ENCODE peak calls at places on chromosome 3, in four cellular contexts. K, W, O and B are unnamed samples. For H3K27me3, the result is how much of the 10 kb centered on the place peaks cover.

GRCh38 chr3:182731764-182732163 is 61.5 kb upstream of the ATP11B start:
- DNase-seq in K (no peak), W (no peak), O (no peak), B (no peak)

GRCh38 chr3:187291512-187292132 is at the start of gene MASP1:
- DNase-seq in K (peak), W (peak), O (no peak), B (peak)

GRCh38 chr3:124510290-124510689 is 220.0 kb upstream of the UMPS start:
- DNase-seq in K (no peak), W (no peak), O (no peak), B (no peak)

GRCh38 chr3:172268896-172269295 is 179.4 kb downstream of the GHSR start:
- DNase-seq in K (no peak), W (no peak), O (no peak), B (no peak)

GRCh38 chr3:188104050-188104449 is 49.9 kb upstream of the LPP start:
- DNase-seq in K (no peak), W (no peak), O (no peak), B (no peak)

GRCh38 chr3:64340636-64341240 is 115.5 kb upstream of the PRICKLE2 start:
- DNase-seq in K (no peak), W (no peak), O (no peak), B (no peak)

GRCh38 chr3:96700322-96701315 is 113.8 kb upstream of the EPHA6 start:
- DNase-seq in K (no peak), W (peak), O (no peak), B (no peak)

GRCh38 chr3:181711325-181712135 is at the start of gene SOX2:
- DNase-seq in K (peak), W (peak), O (peak), B (peak)

GRCh38 chr3:160140756-160141155 is 84.5 kb upstream of the C3orf80 start:
- DNase-seq in K (no peak), W (no peak), O (no peak), B (no peak)

GRCh38 chr3:142282503-142282902 is 57.1 kb upstream of the GK5 start:
- DNase-seq in K (no peak), W (no peak), O (no peak), B (no peak)

GRCh38 chr3:47850803-47851417 is 48.0 kb downstream of the DHX30 start:
- DNase-seq in K (no peak), W (no peak), O (no peak), B (no peak)

GRCh38 chr3:39531681-39532080 is 64.2 kb downstream of the MOBP start:
- DNase-seq in K (no peak), W (no peak), O (no peak), B (no peak)

GRCh38 chr3:11847035-11847394 is 330 bp upstream of the TAMM41 start:
- DNase-seq in K (no peak), W (no peak), O (no peak), B (no peak)

GRCh38 chr3:15805756-15806266 is 8.0 kb upstream of the ANKRD28 start:
- DNase-seq in K (no peak), W (no peak), O (no peak), B (no peak)

GRCh38 chr3:52891164-52891563 is 6.2 kb downstream of the STIMATE start:
- DNase-seq in K (no peak), W (no peak), O (peak), B (no peak)

GRCh38 chr3:107752202-107752990 is 229.6 kb downstream of the BBX start:
- DNase-seq in K (no peak), W (peak), O (no peak), B (no peak)

GRCh38 chr3:141380987-141381386 is 12.7 kb downstream of the ZBTB38 start:
- DNase-seq in K (no peak), W (no peak), O (no peak), B (no peak)

GRCh38 chr3:126394179-126394976 is at the start of gene CFAP100:
- DNase-seq in K (no peak), W (peak), O (peak), B (peak)

GRCh38 chr3:49385617-49386016 is 26.2 kb downstream of the RHOA start:
- DNase-seq in K (no peak), W (no peak), O (no peak), B (no peak)
- H3K27ac ChIP-seq in K (no peak), W (no peak), O (no peak), B (no peak)

DNA sequence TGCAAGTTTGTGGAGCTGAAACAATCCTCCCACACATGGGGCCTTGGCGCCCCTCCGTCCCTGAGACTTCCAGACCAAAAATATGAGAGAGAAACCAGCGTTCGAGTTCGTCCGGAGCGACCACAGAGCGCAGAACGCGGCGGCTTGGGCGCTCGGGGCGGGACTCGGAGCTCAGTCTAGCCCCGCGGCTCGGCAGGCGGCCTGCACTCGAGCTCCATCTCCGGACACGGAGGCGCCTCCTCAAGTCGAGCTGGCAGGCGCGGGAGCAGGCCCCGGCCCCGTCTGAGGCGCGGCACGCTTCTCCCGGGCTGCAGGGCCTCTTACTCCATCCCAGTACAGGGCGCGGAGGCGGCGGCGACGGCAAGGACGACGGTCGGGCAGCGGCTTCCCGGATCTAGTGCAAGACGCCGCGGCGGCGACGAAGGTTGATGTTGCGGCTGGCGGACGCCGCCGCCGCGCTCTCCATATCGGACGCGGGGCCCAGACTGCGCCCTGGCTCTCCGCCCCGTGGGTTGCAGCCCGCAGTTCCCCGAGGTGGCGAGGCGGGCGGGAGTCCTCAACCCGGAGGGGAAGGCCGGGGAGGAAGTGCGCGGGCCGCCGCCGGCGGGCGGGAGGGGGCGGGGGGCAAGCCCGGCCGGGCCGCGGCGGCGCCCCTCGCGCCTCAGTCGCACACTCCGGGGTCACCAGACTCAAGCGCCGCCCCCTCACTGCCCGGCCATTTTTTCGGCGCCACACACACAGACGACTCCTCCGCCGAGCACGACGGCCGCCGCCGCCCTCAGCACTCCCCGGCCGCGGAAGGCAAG is 674 bp downstream of the MSL2 start:
- DNase-seq in K (peak), W (peak), O (peak), B (peak)
- H3K4me3 ChIP-seq in K (peak), W (peak), O (peak), B (peak)

GRCh38 chr3:46468758-46469600 is 4.3 kb upstream of the LTF start:
- DNase-seq in K (peak), W (no peak), O (no peak), B (no peak)
- H3K27me3 ChIP-seq in K (under half), W (under half), O (under half), B (under half)

DNA sequence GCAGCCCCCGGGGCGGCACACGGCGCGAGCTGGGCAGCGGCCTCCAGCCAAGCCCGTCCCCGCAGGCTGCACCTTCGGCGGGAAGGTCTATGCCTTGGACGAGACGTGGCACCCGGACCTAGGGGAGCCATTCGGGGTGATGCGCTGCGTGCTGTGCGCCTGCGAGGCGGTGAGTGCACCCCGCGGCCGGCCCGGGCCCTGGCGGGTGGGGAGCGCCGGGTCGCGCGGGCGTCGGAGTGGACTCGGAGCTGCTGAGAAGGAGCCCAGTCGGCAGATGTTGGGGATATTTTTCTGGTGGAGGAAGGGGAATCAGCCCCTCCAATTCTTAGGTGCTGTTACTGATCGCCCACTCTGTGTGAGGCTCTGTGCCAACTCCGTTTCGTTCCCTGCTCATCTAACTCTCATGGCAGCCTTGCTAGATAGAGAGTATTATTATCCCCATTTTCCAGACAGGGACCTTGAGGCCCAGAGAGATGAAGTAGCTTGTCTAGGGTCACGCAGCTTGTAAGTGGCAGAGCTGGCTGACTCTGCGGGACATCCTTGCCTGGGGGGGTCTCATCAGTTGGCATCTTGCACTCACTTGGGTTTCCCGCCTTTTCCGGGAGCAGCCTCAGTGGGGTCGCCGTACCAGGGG is 890 bp downstream of the CHRD start:
- DNase-seq in K (no peak), W (no peak), O (no peak), B (no peak)
- H3K27ac ChIP-seq in K (peak), W (no peak), O (no peak), B (peak)

GRCh38 chr3:183949690-183950089 is 65.0 kb upstream of the PARL start:
- DNase-seq in K (no peak), W (no peak), O (no peak), B (no peak)
- H3K4me3 ChIP-seq in K (no peak), W (no peak), O (no peak), B (no peak)

DNA sequence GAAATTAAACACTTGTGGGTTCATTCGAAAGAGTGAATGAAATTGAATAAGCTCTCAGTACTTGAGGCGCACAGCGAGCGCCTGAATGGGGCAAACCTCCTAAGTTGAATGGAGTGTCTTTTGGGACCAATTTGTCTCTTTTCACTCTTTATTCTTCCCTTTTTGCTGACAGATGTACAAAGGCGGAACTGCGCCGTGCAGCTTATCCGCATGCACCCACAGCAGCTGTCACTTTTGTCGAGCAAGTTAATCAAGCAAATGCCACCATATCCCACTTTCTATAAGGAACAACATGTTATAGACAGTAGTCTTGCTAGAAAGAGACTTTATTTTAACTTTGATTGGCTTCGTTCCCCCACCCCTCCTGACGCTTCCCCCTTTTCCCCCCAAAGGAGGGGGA is 47.9 kb upstream of the FEZF2 start:
- DNase-seq in K (no peak), W (no peak), O (no peak), B (no peak)
- H3K27me3 ChIP-seq in K (under half), W (under half), O (under half), B (under half)

GRCh38 chr3:134315286-134316106 is 58.8 kb downstream of the AMOTL2 start:
- DNase-seq in K (peak), W (peak), O (no peak), B (peak)

GRCh38 chr3:134312072-134312872 is 61.6 kb upstream of the RYK start:
- DNase-seq in K (no peak), W (peak), O (peak), B (peak)

GRCh38 chr3:134313839-134314587 is 60.2 kb downstream of the AMOTL2 start:
- DNase-seq in K (no peak), W (no peak), O (no peak), B (no peak)

GRCh38 chr3:134312873-134313838 is 61.1 kb downstream of the AMOTL2 start:
- DNase-seq in K (peak), W (peak), O (peak), B (peak)

GRCh38 chr3:134314588-134315285 is 59.5 kb downstream of the AMOTL2 start:
- DNase-seq in K (no peak), W (no peak), O (no peak), B (no peak)
- H3K27ac ChIP-seq in K (peak), W (no peak), O (peak), B (peak)

GRCh38 chr3:32046102-32046501 is 60.3 kb upstream of the GPD1L start:
- DNase-seq in K (no peak), W (no peak), O (no peak), B (no peak)

GRCh38 chr3:32048487-32049174 is 57.8 kb upstream of the GPD1L start:
- DNase-seq in K (no peak), W (no peak), O (no peak), B (no peak)

GRCh38 chr3:32041316-32041715 is 59.8 kb downstream of the ZNF860 start:
- DNase-seq in K (no peak), W (no peak), O (no peak), B (no peak)

DNA sequence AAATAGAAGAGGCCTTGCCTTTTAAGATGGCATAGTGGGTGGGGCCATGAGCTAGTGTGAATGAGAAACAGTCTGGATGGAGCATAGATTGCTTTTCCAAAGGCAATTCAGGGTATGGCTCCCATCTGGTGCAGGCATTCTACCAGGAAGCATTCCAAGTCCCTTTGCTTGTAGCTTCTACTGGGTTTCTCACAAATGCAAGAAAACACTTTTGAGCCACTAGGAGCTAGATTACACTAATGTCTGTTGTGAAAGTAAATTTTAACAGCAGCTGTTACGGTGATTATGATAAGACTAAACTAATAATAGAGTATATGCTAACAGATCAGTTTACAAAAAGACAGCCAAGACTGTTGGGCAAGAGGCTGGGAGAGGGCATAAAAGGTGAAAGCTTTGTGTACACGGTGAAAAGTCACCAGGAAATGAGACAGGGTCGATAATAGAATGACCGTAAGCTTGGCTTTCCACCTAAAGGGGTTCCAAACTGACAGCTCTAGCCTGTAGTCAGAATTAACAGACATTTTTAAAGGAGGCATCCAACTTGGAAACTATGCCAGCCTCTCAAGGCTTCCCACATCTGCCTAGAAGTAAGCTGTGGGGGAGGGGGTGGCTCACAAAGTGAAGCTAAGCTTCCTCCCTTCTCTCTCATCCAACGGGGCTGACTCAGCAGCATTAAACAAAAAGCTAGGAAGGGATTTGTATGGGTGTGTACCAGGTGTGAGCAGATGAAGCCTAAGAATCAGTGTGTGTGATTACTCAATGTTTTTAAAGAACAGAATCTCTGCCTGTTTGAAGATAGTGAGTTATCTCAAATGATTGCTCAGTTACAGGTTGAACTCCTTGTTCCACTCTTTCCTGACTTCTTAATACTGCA is 61.1 kb upstream of the GPD1L start:
- DNase-seq in K (no peak), W (peak), O (no peak), B (peak)
- H3K4me3 ChIP-seq in K (peak), W (no peak), O (no peak), B (no peak)

GRCh38 chr3:137771401-137772230 is 7.5 kb downstream of the SOX14 start:
- DNase-seq in K (no peak), W (peak), O (no peak), B (no peak)
- H3K27me3 ChIP-seq in K (half or more), W (half or more), O (half or more), B (under half)